ENCODE peak calls at places on chromosomes 12 and 14, in four cellular contexts. L, X, J and I are unnamed samples.

GRCh38 chr14:41297961-41298690 is 308.6 kb upstream of the LRFN5 start:
- DNase-seq in X (no peak), L (no peak), J (no peak), I (no peak)

GRCh38 chr12:52356031-52356761 is 11.1 kb downstream of the KRT85 start:
- DNase-seq in L (no peak), X (no peak), J (no peak), I (peak; percentile 19)

GRCh38 chr12:52636189-52636588 is 15.8 kb downstream of the KRT2 start:
- DNase-seq in J (no peak), X (no peak), L (no peak), I (no peak)

GRCh38 chr14:104144911-104145825 is 6.8 kb downstream of the KIF26A start:
- DNase-seq in J (peak; percentile 8), X (no peak), L (no peak), I (peak; percentile 37)

GRCh38 chr12:32166510-32166909 is 59.9 kb downstream of the BICD1 start:
- DNase-seq in X (no peak), J (no peak), L (no peak), I (no peak)

GRCh38 chr14:105021656-105022275 is 883 bp upstream of the CDCA4 start:
- DNase-seq in X (peak; percentile 79), L (peak; percentile 50), J (peak; percentile 31), I (peak; percentile 70)

GRCh38 chr12:52063986-52064649 is 5.7 kb upstream of the ATG101 start:
- DNase-seq in J (peak; percentile 78), L (peak; percentile 33), X (no peak), I (no peak)

GRCh38 chr12:72214163-72214562 is 58.0 kb upstream of the TRHDE start:
- DNase-seq in X (no peak), L (peak; percentile 39), J (no peak), I (no peak)

GRCh38 chr12:77163068-77163810 is 97.9 kb upstream of the E2F7 start:
- DNase-seq in L (no peak), X (no peak), J (no peak), I (no peak)

GRCh38 chr14:68695326-68695768 is 97.5 kb downstream of the ZFP36L1 start:
- DNase-seq in X (peak; percentile 37), L (peak; percentile 99), J (peak; percentile 55), I (no peak)

GRCh38 chr12:1518763-1519516 is 75.4 kb downstream of the FBXL14 start:
- DNase-seq in J (no peak), X (peak; percentile 44), L (peak; percentile 95), I (no peak)

GRCh38 chr12:107318804-107319535 is 225.6 kb upstream of the CRY1 start:
- DNase-seq in J (no peak), L (peak; percentile 59), X (peak; percentile 34), I (peak; percentile 56)

GRCh38 chr12:4894019-4894418 is 15.7 kb upstream of the KCNA1 start:
- DNase-seq in L (no peak), J (no peak), X (no peak), I (no peak)

GRCh38 chr12:93762059-93762719 is 85.0 kb downstream of the CRADD start:
- DNase-seq in L (no peak), X (no peak), J (no peak), I (no peak)

GRCh38 chr12:12749433-12749832 is 32.3 kb downstream of the CDKN1B start:
- DNase-seq in L (no peak), X (peak; percentile 51), J (peak; percentile 50), I (no peak)

DNA sequence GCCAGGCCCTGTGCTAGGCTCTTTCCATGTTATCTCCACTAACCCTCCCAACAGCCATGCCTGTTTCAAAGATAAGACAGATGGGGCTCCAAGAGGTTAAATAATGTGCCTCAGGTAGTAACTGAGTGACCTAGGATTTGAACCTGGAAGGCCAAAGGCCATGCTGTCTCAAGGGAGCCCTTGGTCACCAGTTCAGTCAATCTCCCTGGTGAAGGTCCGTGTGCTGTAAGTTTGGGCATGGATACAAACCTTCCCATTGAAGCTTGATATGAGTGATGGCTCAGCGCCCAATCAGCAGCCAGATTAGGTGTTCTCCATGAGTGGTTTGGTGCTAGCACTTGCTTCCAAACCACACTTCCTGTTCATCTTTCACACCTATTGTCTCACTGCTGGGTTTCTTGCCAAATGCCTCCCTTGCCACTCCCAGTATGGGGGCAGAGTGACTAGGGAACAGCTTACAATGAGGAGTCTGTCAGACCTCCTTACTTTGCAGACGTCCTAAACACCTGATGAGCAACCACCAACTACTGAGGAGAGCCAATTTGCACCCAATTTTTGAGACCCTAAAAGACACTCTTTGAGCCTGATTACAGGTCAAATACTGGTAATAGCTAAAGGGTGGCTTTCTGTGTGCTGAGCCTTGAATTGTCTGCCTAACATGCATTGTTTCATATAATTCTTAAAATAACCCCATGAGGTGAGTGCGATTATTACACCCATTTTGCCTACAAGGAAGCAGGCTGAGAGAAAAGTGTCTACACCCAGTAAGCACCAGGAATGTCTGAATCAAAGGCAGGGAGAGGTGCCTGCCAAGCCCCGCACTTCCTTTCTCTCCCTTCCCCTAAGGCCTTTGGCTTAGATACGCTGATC is 48.5 kb upstream of the FOS start:
- DNase-seq in L (peak; percentile 98), X (peak; percentile 68), J (no peak), I (no peak)
- TF ChIP-seq CTCF in L (peak; percentile 29), X (peak; percentile 33), J (no peak), I (peak; percentile 56)

DNA sequence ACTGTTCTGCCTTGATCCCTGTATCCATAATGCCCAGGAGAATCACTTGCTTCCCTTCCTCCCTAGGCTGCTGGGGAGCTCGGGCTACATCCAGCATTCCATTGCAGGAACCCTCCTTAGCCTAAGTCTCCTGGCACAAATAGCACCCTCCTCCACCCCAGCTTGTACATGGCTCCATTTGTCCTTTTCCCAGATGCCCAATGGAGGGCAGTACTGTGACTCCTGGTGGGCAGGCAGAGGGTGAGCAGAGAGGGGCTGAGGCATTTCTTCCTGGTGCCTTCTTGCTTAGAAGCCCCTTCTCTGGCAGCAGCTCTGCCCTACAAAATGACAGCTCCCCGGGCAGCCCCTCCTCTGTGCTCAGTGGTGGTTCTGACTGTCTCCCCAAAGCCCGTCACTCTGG is 86.5 kb downstream of the RBM19 start:
- DNase-seq in L (no peak), J (no peak), X (no peak), I (no peak)
- TF ChIP-seq CTCF in L (no peak), J (no peak), X (no peak), I (no peak)

DNA sequence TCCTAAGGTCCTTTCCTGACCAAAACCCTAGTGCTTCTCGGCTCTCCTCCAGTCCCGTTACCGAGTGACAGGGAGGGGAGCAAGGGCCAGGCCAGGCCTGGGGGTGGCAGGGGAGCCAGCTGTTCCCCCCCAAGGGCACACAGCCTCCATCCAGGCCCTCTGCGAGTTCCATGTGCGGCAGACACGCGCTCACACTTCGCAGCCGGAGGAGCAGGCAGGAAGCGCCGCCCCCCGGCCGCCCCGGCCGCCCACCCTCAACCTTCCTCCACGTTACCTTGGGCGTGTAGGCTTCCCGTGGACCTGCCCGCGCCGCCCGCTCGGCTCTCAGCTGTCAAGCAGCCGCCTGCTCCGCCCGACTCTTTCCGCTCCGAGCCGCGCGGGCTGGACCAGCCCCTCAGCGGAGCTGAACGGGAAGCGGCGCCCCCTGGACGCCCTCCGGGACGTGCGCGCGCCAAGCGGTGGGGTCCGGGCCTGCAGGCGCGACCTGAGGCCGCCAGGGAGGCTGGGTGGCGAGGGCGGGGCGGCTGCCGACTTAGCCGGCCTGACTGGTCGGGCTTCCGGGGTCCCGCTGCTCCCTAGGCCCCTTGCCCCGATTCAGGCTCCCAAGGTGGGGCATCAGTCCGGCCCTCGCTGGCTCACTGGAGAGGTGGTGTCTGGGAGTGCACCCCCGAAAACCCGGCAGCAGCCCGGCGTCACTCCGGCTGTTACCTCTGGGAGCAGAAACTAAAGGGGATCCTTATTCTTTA is at the start of gene CRACR2A:
- DNase-seq in J (peak; percentile 61), X (peak; percentile 85), L (no peak), I (peak; percentile 76)
- TF ChIP-seq CTCF in J (peak; percentile 62), X (peak; percentile 76), L (no peak), I (peak; percentile 77)

GRCh38 chr12:86230516-86231146 is 25.6 kb downstream of the MGAT4C start:
- DNase-seq in X (no peak), J (no peak), L (peak; percentile 40), I (no peak)
- TF ChIP-seq CTCF in X (no peak), J (no peak), L (no peak), I (no peak)